ENCODE peak calls at places on chromosomes 2 and 18, in five cellular contexts. B is ACHN, W is NCI-H2171 treated with DMSO at 0.1 percent for 48 hours, L is astrocyte of the spinal cord, K is HTR-8/SVneo. F is an unnamed sample.

GRCh38 chr18:46917108-46917807 is at the start of the genes KATNAL2 and PIAS2:
- DNase-seq in B (peak), W (peak), L (peak), K (peak), F (peak)

GRCh38 chr18:34956663-34957062 is 84.5 kb upstream of the MAPRE2 start:
- DNase-seq in B (no peak), W (no peak), L (peak), K (no peak), F (peak)

GRCh38 chr2:135904590-135904989 is 28.3 kb upstream of the MCM6 start:
- DNase-seq in B (no peak), W (no peak), L (peak), K (no peak), F (no peak)

GRCh38 chr2:86037141-86037794 is 68.4 kb downstream of the POLR1A start:
- DNase-seq in B (peak), W (peak), L (peak), K (no peak), F (peak)

GRCh38 chr18:2917255-2918047 is 70.6 kb downstream of the EMILIN2 start:
- DNase-seq in B (peak), W (no peak), L (no peak), K (no peak), F (no peak)

GRCh38 chr2:121648611-121649401 is 456 bp downstream of the CLASP1 start:
- DNase-seq in B (peak), W (peak), L (peak), K (peak), F (peak)

GRCh38 chr2:215870088-215870490 is 143.3 kb downstream of the MREG start:
- DNase-seq in B (no peak), W (no peak), L (peak), K (no peak), F (peak)

GRCh38 chr2:12982149-12982584 is 265.4 kb downstream of the TRIB2 start:
- DNase-seq in B (no peak), W (no peak), L (peak), K (no peak), F (peak)

GRCh38 chr2:400988-401679 is 113.2 kb upstream of the ALKAL2 start:
- DNase-seq in B (no peak), W (peak), L (peak), K (no peak), F (no peak)

GRCh38 chr2:20953146-20953824 is 90.6 kb downstream of the APOB start:
- DNase-seq in B (no peak), W (no peak), L (no peak), K (no peak), F (no peak)

GRCh38 chr18:79395761-79396404 is at the start of gene NFATC1:
- DNase-seq in B (peak), W (peak), L (peak), K (peak), F (peak)

GRCh38 chr2:239927424-239927981 is 97.6 kb downstream of the NDUFA10 start:
- DNase-seq in B (peak), W (no peak), L (peak), K (peak), F (peak)